ENCODE peak calls at places on chromosomes 13 and 19, in six cellular contexts. O, G, Q, I, X and Z are unnamed samples.

GRCh38 chr13:101473458-101473857 is 21.0 kb downstream of the ITGBL1 start:
- DNase-seq in X (no peak), O (no peak), Q (no peak), G (peak; percentile 63), I (peak; percentile 71), Z (no peak)

GRCh38 chr13:93727301-93728141 is 500.9 kb downstream of the GPC6 start:
- DNase-seq in X (no peak), I (peak; percentile 15), O (no peak), Q (no peak), G (no peak), Z (no peak)

GRCh38 chr19:20503536-20503935 is 62.0 kb downstream of the ZNF737 start:
- DNase-seq in O (no peak), I (peak; percentile 25), Q (no peak), G (no peak), X (no peak), Z (no peak)

GRCh38 chr13:81184556-81185265 is 843.8 kb upstream of the SPRY2 start:
- DNase-seq in I (no peak), O (no peak), G (peak; percentile 1), X (no peak), Q (no peak), Z (no peak)

GRCh38 chr19:4373601-4374441 is 26.5 kb downstream of the SH3GL1 start:
- DNase-seq in Q (no peak), I (peak; percentile 45), O (no peak), X (no peak), G (no peak), Z (no peak)

GRCh38 chr19:16160943-16161560 is 12.3 kb downstream of the CIB3 start:
- DNase-seq in Q (no peak), G (peak; percentile 27), X (no peak), O (no peak), I (peak; percentile 40), Z (no peak)

GRCh38 chr19:18895038-18895827 is 725 bp downstream of the CERS1 start:
- DNase-seq in G (no peak), I (peak; percentile 34), X (no peak), O (no peak), Q (no peak), Z (peak; percentile 86)

GRCh38 chr13:29803221-29803620 is 47.2 kb downstream of the UBL3 start:
- DNase-seq in X (no peak), Q (no peak), I (no peak), O (no peak), G (no peak), Z (no peak)

GRCh38 chr13:73268306-73268705 is 209.5 kb downstream of the KLF5 start:
- DNase-seq in I (peak; percentile 66), X (no peak), O (no peak), Q (no peak), G (no peak), Z (no peak)

GRCh38 chr19:45340899-45341453 is 426 bp downstream of the KLC3 start:
- DNase-seq in Q (no peak), G (no peak), O (no peak), I (no peak), X (no peak), Z (no peak)

GRCh38 chr19:40417714-40417996 is 4.5 kb upstream of the PRX start:
- DNase-seq in Q (no peak), I (no peak), G (no peak), X (no peak), O (no peak), Z (no peak)

GRCh38 chr13:22451345-22451744 is 729.4 kb upstream of the SGCG start:
- DNase-seq in X (no peak), G (no peak), Q (no peak), O (no peak), I (no peak), Z (no peak)

GRCh38 chr13:23639672-23640275 is 69.6 kb downstream of the TNFRSF19 start:
- DNase-seq in X (no peak), I (no peak), G (no peak), O (no peak), Q (no peak), Z (no peak)

GRCh38 chr19:16076958-16077611 is 790 bp downstream of the TPM4 start:
- DNase-seq in I (no peak), G (no peak), X (no peak), O (no peak), Q (peak; percentile 75), Z (no peak)

GRCh38 chr19:34431681-34432402 is 3.7 kb downstream of the UBA2 start:
- DNase-seq in X (no peak), Q (no peak), O (no peak), G (peak; percentile 41), I (no peak), Z (no peak)

GRCh38 chr13:97018029-97018819 is 23.9 kb upstream of the OXGR1 start:
- DNase-seq in O (no peak), G (peak; percentile 32), Q (no peak), X (no peak), I (peak; percentile 80), Z (no peak)

GRCh38 chr13:43684947-43685725 is 101.6 kb downstream of the ENOX1 start:
- DNase-seq in Q (no peak), X (no peak), I (no peak), O (no peak), G (no peak), Z (no peak)

GRCh38 chr19:3046621-3047306 is 15.5 kb downstream of the TLE5 start:
- DNase-seq in Q (no peak), X (no peak), I (peak; percentile 32), O (no peak), G (no peak), Z (no peak)

GRCh38 chr19:3048190-3048533 is 14.1 kb downstream of the TLE5 start:
- DNase-seq in I (no peak), G (no peak), Q (no peak), X (no peak), O (no peak), Z (no peak)

GRCh38 chr19:3045885-3046603 is 16.3 kb downstream of the TLE5 start:
- DNase-seq in G (no peak), Q (no peak), X (no peak), O (no peak), I (no peak), Z (no peak)

GRCh38 chr19:3049089-3049488 is 13.2 kb downstream of the TLE5 start:
- DNase-seq in X (no peak), I (no peak), O (no peak), G (no peak), Q (no peak), Z (no peak)

DNA sequence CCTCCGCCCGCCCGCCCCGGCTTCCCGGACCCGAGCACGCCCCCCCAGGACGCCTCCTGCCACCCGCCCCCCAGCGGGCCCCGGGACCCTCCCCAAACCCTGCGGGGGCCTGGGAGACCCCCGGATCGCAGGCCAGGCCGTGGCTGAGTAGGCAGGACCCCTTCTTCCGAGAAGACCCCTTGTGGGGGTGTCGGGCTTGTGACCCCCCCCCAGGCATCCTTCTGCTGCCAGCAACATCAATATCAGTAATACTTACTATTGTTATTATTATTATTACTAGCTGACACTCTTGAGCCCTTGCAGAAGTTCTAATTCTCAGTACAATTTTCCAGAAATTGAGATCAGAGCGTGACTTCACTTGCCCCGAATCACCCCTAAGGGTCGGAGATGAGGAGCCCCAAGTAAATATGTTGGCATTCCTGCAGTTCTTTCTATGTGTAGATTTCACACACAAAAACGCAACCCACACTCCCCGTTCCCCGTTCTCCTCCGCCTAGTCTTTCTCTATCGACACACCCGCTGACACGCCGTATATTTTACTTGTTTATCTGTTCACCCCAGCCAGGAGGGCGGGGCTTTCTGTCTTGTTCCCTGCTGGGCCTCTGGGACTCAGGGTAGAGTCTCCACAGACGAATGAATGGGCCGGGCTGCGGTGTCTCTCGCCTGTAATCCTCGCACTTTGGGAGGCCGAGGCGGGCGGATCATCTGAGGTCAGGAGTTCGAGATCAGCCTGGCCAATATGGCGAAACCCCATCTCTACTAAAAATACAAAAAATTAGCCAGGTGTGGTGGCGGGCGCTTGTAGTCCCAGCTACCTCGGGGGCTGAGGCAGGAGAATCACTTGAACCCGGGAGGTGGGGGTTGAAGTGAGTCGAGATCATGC is 14.7 kb downstream of the TLE5 start:
- DNase-seq in Q (peak; percentile 79), X (no peak), G (peak; percentile 23), I (peak; percentile 71), O (peak; percentile 41), Z (no peak)
- TF ChIP-seq CTCF in Q (no peak), X (no peak), G (no peak), I (no peak), O (no peak), Z (no peak)

DNA sequence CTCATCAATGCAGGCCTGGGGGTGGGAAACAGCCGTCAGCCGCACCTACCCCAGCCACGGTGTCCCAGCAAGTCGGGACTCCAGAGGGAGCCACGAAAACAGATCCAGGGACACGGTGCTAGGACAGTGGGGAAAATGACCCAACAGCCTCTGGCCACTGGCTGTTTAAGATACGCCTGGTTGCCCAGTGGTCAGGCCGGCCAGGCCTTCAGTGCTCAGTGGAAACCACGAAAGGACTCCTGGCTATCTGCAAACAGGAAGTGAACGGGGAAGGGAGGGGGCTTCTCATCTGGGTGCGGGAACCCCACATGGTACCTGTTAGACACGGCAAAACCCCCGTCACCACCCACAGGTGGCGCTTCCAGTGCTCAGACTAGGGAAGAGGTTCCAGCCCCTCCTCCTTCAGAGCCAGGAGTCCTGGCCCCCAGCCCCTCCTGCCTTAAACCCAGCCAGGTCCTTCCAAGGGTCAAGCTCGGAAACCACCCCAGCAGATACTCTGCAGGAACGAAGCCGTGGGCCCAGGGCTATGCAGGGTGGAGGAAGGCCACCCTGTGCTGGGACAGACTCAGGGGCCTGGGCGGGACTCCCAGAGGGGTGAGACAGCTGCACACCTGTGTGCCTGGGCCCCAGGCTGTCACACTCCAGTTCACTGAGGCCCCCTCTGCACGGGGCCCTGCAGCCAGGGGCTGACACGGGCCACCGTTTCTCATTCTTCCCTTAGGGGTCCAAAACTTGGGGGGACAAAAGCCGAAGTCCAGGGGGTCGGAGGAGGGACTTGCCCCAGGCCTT is 4.5 kb downstream of the PPP1R12C start:
- DNase-seq in X (no peak), Q (no peak), G (no peak), O (no peak), I (no peak), Z (no peak)
- TF ChIP-seq CTCF in X (peak; percentile 47), Q (no peak), G (no peak), O (no peak), I (no peak), Z (no peak)

GRCh38 chr19:52188822-52189744 is 769 bp upstream of the PPP2R1A start:
- DNase-seq in I (no peak), Q (peak; percentile 98), G (peak; percentile 30), X (peak; percentile 25), O (peak; percentile 19), Z (peak; percentile 89)
- TF ChIP-seq CTCF in I (no peak), Q (no peak), G (no peak), X (no peak), O (peak; percentile 15), Z (peak; percentile 19)

DNA sequence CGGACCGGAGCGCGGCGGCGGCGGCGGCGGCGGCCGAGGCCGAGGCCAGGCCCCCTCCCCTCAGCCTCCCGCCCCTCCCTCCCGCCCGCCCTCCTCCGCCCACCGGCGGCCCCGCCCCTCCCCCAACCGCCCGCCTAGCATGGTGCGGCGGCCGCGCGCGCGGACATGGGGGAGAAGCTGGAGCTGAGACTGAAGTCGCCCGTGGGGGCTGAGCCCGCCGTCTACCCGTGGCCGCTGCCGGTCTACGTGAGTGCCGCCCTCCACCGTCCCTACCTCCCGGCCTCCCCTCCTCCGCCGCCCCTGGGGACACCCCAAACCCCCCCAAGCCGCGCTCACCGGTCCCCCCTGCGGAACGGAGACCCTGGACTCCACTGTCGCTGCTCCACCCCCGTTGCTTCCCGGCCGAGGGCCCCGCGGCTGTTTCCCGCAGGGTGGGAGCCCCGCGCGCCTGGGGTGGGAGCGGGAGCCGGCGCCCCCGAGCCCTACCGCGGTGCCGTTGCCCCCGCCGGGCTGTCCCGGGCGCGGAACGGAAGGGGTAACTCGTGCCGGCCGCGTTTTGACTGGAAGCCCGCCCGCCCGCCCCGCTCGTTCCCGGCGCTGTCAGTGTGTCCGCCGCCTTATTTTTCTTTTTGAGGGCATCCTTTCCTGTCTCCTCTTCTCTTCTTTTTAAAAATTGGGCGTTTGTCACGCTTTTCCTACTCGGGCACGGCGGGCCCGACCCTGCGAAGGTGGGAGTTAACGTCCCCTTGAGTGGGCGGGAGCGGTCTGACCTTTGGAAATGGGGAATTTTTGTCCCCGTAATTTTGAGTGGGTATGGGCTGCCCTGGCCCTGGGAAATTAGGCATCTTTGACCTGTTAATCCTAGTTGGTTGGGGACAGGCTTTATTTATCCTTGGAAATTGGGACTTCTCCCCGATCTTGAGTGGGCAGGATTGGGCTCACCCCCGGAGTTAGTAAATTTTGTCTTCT is 571 bp downstream of the DOT1L start:
- DNase-seq in O (no peak), I (no peak), G (no peak), Q (no peak), X (no peak), Z (no peak)
- TF ChIP-seq CTCF in O (no peak), I (no peak), G (no peak), Q (no peak), X (no peak), Z (no peak)